ENCODE peak calls at places on chromosomes 1 and 21, in nine cellular contexts. A, R, C, D, T, K, N, V and O are unnamed samples.
A peak's percentile ranks its signal among the peaks of the same experiment; 100 is the strongest.

GRCh38 chr1:159602501-159602900 is 14.9 kb downstream of the APCS start:
- DNase-seq in K (no peak), A (no peak), D (no peak), V (no peak), R (no peak), T (no peak), N (no peak), C (no peak), O (no peak)

GRCh38 chr1:23805025-23805424 is 4.5 kb upstream of the GALE start:
- DNase-seq in R (no peak), T (no peak), A (no peak), V (no peak), C (no peak), N (no peak), K (no peak), D (no peak), O (no peak)

GRCh38 chr1:222045816-222046215 is 303.9 kb upstream of the DUSP10 start:
- DNase-seq in C (no peak), A (no peak), R (no peak), T (no peak), V (no peak), N (no peak), K (no peak), D (no peak), O (no peak)

GRCh38 chr1:116725798-116726197 is 28.4 kb upstream of the CD2 start:
- DNase-seq in C (no peak), A (no peak), V (no peak), T (no peak), K (no peak), N (no peak), D (no peak), R (no peak), O (no peak)

GRCh38 chr21:17257784-17258183 is 255.1 kb upstream of the CXADR start:
- DNase-seq in V (no peak), K (no peak), T (no peak), C (no peak), N (no peak), A (no peak), R (no peak), D (no peak), O (no peak)

GRCh38 chr1:99748419-99748818 is 18.0 kb downstream of the FRRS1 start:
- DNase-seq in A (no peak), T (no peak), R (no peak), D (no peak), K (no peak), N (no peak), V (no peak), C (no peak), O (no peak)

GRCh38 chr21:30408782-30409494 is 13.1 kb downstream of the KRTAP13-1 start:
- DNase-seq in K (no peak), A (peak; percentile 72), V (peak; percentile 25), N (peak; percentile 26), T (no peak), D (peak; percentile 89), R (peak; percentile 60), C (no peak), O (peak; percentile 35)

GRCh38 chr21:32411366-32412161 is 942 bp upstream of the EVA1C start:
- DNase-seq in V (peak; percentile 85), A (peak; percentile 75), D (peak; percentile 55), C (no peak), R (no peak), K (no peak), N (peak; percentile 92), T (no peak), O (no peak)

GRCh38 chr1:201732351-201732750 is 96.6 kb upstream of the IPO9 start:
- DNase-seq in R (no peak), D (no peak), C (no peak), N (no peak), A (no peak), K (no peak), V (no peak), T (no peak), O (no peak)

GRCh38 chr1:241899211-241899610 is 51.2 kb downstream of the EXO1 start:
- DNase-seq in R (no peak), A (no peak), C (no peak), K (no peak), N (no peak), D (no peak), V (no peak), T (no peak), O (no peak)

GRCh38 chr21:42524341-42525227 is 10.9 kb downstream of the SLC37A1 start:
- DNase-seq in V (no peak), D (peak; percentile 75), N (peak; percentile 59), T (peak; percentile 83), C (peak; percentile 25), R (no peak), A (no peak), K (no peak), O (no peak)

GRCh38 chr1:200908158-200908868 is 13.6 kb downstream of the INAVA start:
- DNase-seq in T (no peak), N (no peak), A (no peak), D (no peak), R (no peak), K (no peak), C (no peak), V (no peak), O (no peak)

GRCh38 chr21:32426066-32426465 is 13.6 kb downstream of the EVA1C start:
- DNase-seq in D (no peak), V (no peak), N (no peak), R (no peak), K (no peak), A (no peak), C (no peak), T (no peak), O (no peak)

GRCh38 chr1:231387770-231388669 is 34.1 kb downstream of the EGLN1 start:
- DNase-seq in T (no peak), N (no peak), D (no peak), A (no peak), K (no peak), C (no peak), V (no peak), R (no peak), O (no peak)

GRCh38 chr1:109547412-109548320 is 749 bp upstream of the GNAI3 start:
- DNase-seq in V (peak; percentile 49), A (peak; percentile 41), T (peak; percentile 32), D (peak; percentile 40), N (no peak), C (no peak), R (peak; percentile 20), K (no peak), O (no peak)

GRCh38 chr1:156458181-156458503 is 42.4 kb downstream of the MEF2D start:
- DNase-seq in R (no peak), T (no peak), C (no peak), V (no peak), A (no peak), D (no peak), K (no peak), N (no peak), O (peak; percentile 25)

GRCh38 chr1:246121533-246121932 is 385.5 kb downstream of the SMYD3 start:
- DNase-seq in T (no peak), D (no peak), A (no peak), N (no peak), K (no peak), R (no peak), C (no peak), V (no peak), O (no peak)

GRCh38 chr1:22804969-22805671 is 94.5 kb downstream of the EPHB2 start:
- DNase-seq in K (no peak), T (no peak), R (no peak), D (no peak), A (no peak), V (no peak), C (no peak), N (no peak), O (no peak)

GRCh38 chr1:37556712-37557196 is at the start of gene DNALI1:
- DNase-seq in K (peak; percentile 81), R (no peak), N (peak; percentile 81), C (peak; percentile 44), A (peak; percentile 90), V (peak; percentile 87), T (peak; percentile 49), D (peak; percentile 96), O (peak; percentile 48)
- H3K4me3 ChIP-seq in K (peak within 1 kb of the TSS; percentile 70), R (no peak within 1 kb of the TSS), N (peak within 1 kb of the TSS; percentile 34), C (peak within 1 kb of the TSS; percentile 49), A (peak within 1 kb of the TSS; percentile 21), V (peak within 1 kb of the TSS; percentile 48), T (no peak within 1 kb of the TSS), D (peak within 1 kb of the TSS; percentile 65), O (peak within 1 kb of the TSS; percentile 53)

GRCh38 chr1:181087400-181087901 is 1.0 kb upstream of the IER5 start:
- DNase-seq in N (no peak), C (no peak), D (no peak), A (no peak), T (peak; percentile 53), K (no peak), V (no peak), R (peak; percentile 92), O (no peak)
- TF ChIP-seq CTCF in N (no peak), C (no peak), D (no peak), A (no peak), T (no peak), K (no peak), V (no peak), R (no peak), O (no peak)

GRCh38 chr21:44931501-44932365 is 8.1 kb upstream of the SLX9 start:
- DNase-seq in R (no peak), V (peak; percentile 66), N (no peak), D (no peak), A (peak; percentile 13), C (no peak), T (no peak), K (no peak), O (no peak)
- H3K27me3 ChIP-seq in R (no peaks in the 10 kb centered on the region), V (no peaks in the 10 kb centered on the region), N (peaks cover 28% of the 10 kb centered on the region), D (peaks cover 81% of the 10 kb centered on the region), A (no peaks in the 10 kb centered on the region), C (peaks cover 44% of the 10 kb centered on the region), T (no peaks in the 10 kb centered on the region), K (peaks cover 59% of the 10 kb centered on the region), O (peaks cover 45% of the 10 kb centered on the region)

GRCh38 chr1:32743380-32744062 is 41.0 kb upstream of the SYNC start:
- DNase-seq in A (no peak), D (no peak), K (no peak), N (no peak), V (no peak), T (no peak), C (no peak), R (no peak), O (no peak)

GRCh38 chr1:32742132-32742947 is 39.8 kb upstream of the SYNC start:
- DNase-seq in V (peak; percentile 43), N (no peak), A (peak; percentile 61), K (no peak), D (peak; percentile 42), C (no peak), R (no peak), T (no peak), O (no peak)

GRCh38 chr1:32744063-32744410 is 41.5 kb upstream of the SYNC start:
- DNase-seq in A (no peak), D (no peak), N (no peak), T (no peak), V (no peak), K (no peak), C (no peak), R (no peak), O (no peak)

GRCh38 chr1:32741417-32742131 is 39.0 kb upstream of the SYNC start:
- DNase-seq in K (no peak), V (peak; percentile 55), T (no peak), N (no peak), R (no peak), D (peak; percentile 66), A (no peak), C (no peak), O (no peak)

DNA sequence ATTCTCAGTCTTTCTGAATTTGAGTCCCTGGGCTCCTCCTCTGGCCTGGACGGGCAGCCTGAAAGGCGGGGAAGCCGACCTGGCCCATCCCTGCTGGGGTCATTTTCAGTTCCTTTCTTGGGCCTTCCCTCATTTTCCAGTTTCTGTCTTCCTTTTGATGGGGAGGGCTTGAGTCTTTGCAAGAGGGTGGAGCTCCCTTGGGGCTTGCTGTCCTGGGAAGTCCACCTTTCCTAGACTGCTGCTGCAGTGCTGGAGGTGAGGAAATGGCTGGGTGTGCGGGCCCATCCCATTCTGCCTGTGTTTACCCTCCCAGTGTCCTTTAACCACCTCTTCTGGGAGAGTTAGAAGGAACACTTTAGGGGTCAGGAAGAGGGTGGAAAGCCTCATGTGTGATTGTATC is 40.4 kb upstream of the SYNC start:
- DNase-seq in T (no peak), D (no peak), K (no peak), C (no peak), R (no peak), V (no peak), N (no peak), A (no peak), O (no peak)
- H3K4me3 ChIP-seq in T (no peak overlapping the region), D (no peak overlapping the region), K (peak overlapping the region; percentile 68), C (no peak overlapping the region), R (no peak overlapping the region), V (peak overlapping the region; percentile 69), N (peak overlapping the region; percentile 71), A (peak overlapping the region; percentile 57), O (peak overlapping the region; percentile 84)